ENCODE peak calls at places on chromosomes 16 and 17, in five cellular contexts. A, N, R, Z and E are unnamed samples.

GRCh38 chr17:67503184-67503583 is 126.1 kb downstream of the PITPNC1 start:
- DNase-seq in A (no peak), R (no peak), N (no peak), Z (peak), E (no peak)

GRCh38 chr16:260326-260725 is 15.4 kb downstream of the RGS11 start:
- DNase-seq in A (no peak), R (no peak), Z (no peak), N (no peak), E (no peak)

GRCh38 chr17:77320046-77320445 is 179.3 kb downstream of the SEC14L1 start:
- DNase-seq in N (no peak), Z (no peak), R (no peak), A (no peak), E (no peak)

GRCh38 chr16:74837056-74837455 is 62.4 kb upstream of the FA2H start:
- DNase-seq in R (no peak), Z (no peak), N (no peak), A (no peak), E (no peak)

GRCh38 chr17:59769891-59770290 is 62.4 kb downstream of the VMP1 start:
- DNase-seq in Z (no peak), N (no peak), R (no peak), A (no peak), E (no peak)

GRCh38 chr16:89063768-89064320 is 29.8 kb upstream of the ACSF3 start:
- DNase-seq in Z (no peak), R (no peak), A (no peak), N (no peak), E (no peak)

GRCh38 chr17:43768382-43768781 is 9.8 kb upstream of the SOST start:
- DNase-seq in Z (no peak), N (peak), A (no peak), R (no peak), E (no peak)

GRCh38 chr16:64657316-64658011 is 464.4 kb downstream of the CDH11 start:
- DNase-seq in R (no peak), A (no peak), N (no peak), Z (no peak), E (no peak)

GRCh38 chr17:35373532-35373983 is at the start of gene SLFN11:
- DNase-seq in Z (peak), R (peak), N (peak), A (no peak), E (peak)

GRCh38 chr17:27475981-27476895 is 20.0 kb downstream of the KSR1 start:
- DNase-seq in N (no peak), R (no peak), A (no peak), Z (no peak), E (no peak)

GRCh38 chr17:36593651-36594316 is 2.1 kb downstream of the DHRS11 start:
- DNase-seq in R (no peak), A (no peak), Z (no peak), N (no peak), E (no peak)

GRCh38 chr17:63491976-63492575 is 15.2 kb downstream of the ACE start:
- DNase-seq in N (no peak), Z (no peak), A (no peak), R (no peak), E (no peak)

GRCh38 chr17:71023631-71024030 is 854.3 kb downstream of the KCNJ2 start:
- DNase-seq in A (peak), Z (no peak), N (no peak), R (peak), E (no peak)

GRCh38 chr17:42821176-42821575 is 2.9 kb downstream of the BECN1 start:
- DNase-seq in N (no peak), A (no peak), R (no peak), Z (no peak), E (no peak)

GRCh38 chr17:47802341-47803022 is 19.1 kb downstream of the OSBPL7 start:
- DNase-seq in N (peak), A (peak), R (peak), Z (peak), E (peak)

GRCh38 chr17:1905190-1905919 is 75.5 kb downstream of the RPA1 start:
- DNase-seq in Z (no peak), R (peak), A (peak), N (no peak), E (no peak)

GRCh38 chr17:62134397-62134796 is 69.3 kb upstream of the MED13 start:
- DNase-seq in N (no peak), R (no peak), A (no peak), Z (no peak), E (no peak)

GRCh38 chr16:55384848-55385247 is 60.8 kb downstream of the IRX6 start:
- DNase-seq in A (no peak), N (no peak), Z (no peak), R (no peak), E (no peak)

GRCh38 chr17:57987582-57988300 is at the start of gene VEZF1:
- DNase-seq in N (peak), A (peak), R (peak), Z (peak), E (peak)

GRCh38 chr16:48308535-48308934 is 61.2 kb upstream of the ABCC11 start:
- DNase-seq in N (no peak), Z (no peak), A (no peak), R (no peak), E (no peak)

GRCh38 chr17:83101805-83102480 is 22.5 kb downstream of the METRNL start:
- DNase-seq in N (peak), A (no peak), Z (no peak), R (peak), E (no peak)

GRCh38 chr16:56281256-56281805 is 90.0 kb downstream of the GNAO1 start:
- DNase-seq in R (peak), N (no peak), Z (no peak), A (peak), E (peak)

GRCh38 chr17:38598536-38598935 is 7.2 kb downstream of the SRCIN1 start:
- DNase-seq in A (peak), Z (peak), R (peak), N (peak), E (no peak)

GRCh38 chr16:85089485-85089884 is 22.8 kb downstream of the CIBAR2 start:
- DNase-seq in R (no peak), Z (no peak), N (no peak), A (no peak), E (no peak)

GRCh38 chr17:43940630-43941029 is 1.6 kb downstream of the PPY start:
- DNase-seq in R (peak), N (no peak), Z (peak), A (peak), E (no peak)

GRCh38 chr17:74859439-74860228 is at the start of gene GRIN2C:
- DNase-seq in A (no peak), R (no peak), N (no peak), Z (peak), E (peak)

GRCh38 chr16:87582966-87583325 is 19.4 kb upstream of the JPH3 start:
- DNase-seq in N (no peak), Z (no peak), R (no peak), A (no peak), E (no peak)

GRCh38 chr16:30340621-30341020 is 14.5 kb downstream of the CD2BP2 start:
- DNase-seq in R (no peak), N (no peak), A (no peak), Z (no peak), E (no peak)

GRCh38 chr16:54546481-54546880 is 259.9 kb upstream of the IRX3 start:
- DNase-seq in A (no peak), Z (no peak), N (no peak), R (peak), E (no peak)

GRCh38 chr16:66947302-66948033 is 12.2 kb downstream of the CES2 start:
- DNase-seq in Z (peak), A (peak), R (peak), N (peak), E (peak)

GRCh38 chr16:14613991-14614390 is 16.1 kb downstream of the PARN start:
- DNase-seq in A (no peak), R (no peak), Z (no peak), N (no peak), E (no peak)

GRCh38 chr17:21096874-21097273 is 29.9 kb upstream of the DHRS7B start:
- DNase-seq in N (no peak), A (no peak), R (no peak), Z (no peak), E (no peak)

GRCh38 chr16:12704492-12705111 is 99.1 kb downstream of the CPPED1 start:
- DNase-seq in R (no peak), N (no peak), Z (no peak), A (no peak), E (no peak)